ENCODE peak calls at places on chromosomes 1 and 21, in six cellular contexts. A, Y, Z, W, N and V are unnamed samples.

GRCh38 chr1:169595764-169596711 is 9.8 kb upstream of the F5 start:
- DNase-seq in A (peak; percentile 22), Y (peak; percentile 18), Z (peak; percentile 66), W (no peak), N (no peak), V (peak; percentile 71)

GRCh38 chr1:9025474-9025873 is 749 bp downstream of the SLC2A7 start:
- DNase-seq in A (no peak), Y (no peak), Z (no peak), W (no peak), N (no peak), V (no peak)

GRCh38 chr21:17798796-17799195 is 20.4 kb downstream of the C21orf91 start:
- DNase-seq in A (peak; percentile 52), Y (no peak), Z (no peak), W (no peak), N (no peak), V (no peak)

GRCh38 chr21:33403128-33403785 is at the start of gene IFNGR2:
- DNase-seq in A (no peak), Y (peak; percentile 43), Z (no peak), W (peak; percentile 43), N (peak; percentile 85), V (peak; percentile 40)

GRCh38 chr1:236705771-236706565 is 19.7 kb downstream of the ACTN2 start:
- DNase-seq in A (no peak), Y (no peak), Z (no peak), W (no peak), N (no peak), V (no peak)

GRCh38 chr1:76330993-76331603 is 256.6 kb downstream of the ST6GALNAC3 start:
- DNase-seq in A (peak; percentile 78), Y (peak; percentile 63), Z (peak; percentile 68), W (peak; percentile 17), N (no peak), V (peak; percentile 90)

GRCh38 chr1:165633624-165634023 is 2.6 kb downstream of the MGST3 start:
- DNase-seq in A (peak; percentile 39), Y (no peak), Z (peak; percentile 51), W (no peak), N (no peak), V (no peak)

GRCh38 chr1:165644064-165644735 is 13.2 kb downstream of the MGST3 start:
- DNase-seq in A (no peak), Y (no peak), Z (peak; percentile 73), W (no peak), N (no peak), V (no peak)

GRCh38 chr1:22283596-22283995 is 140.7 kb upstream of the WNT4 start:
- DNase-seq in A (no peak), Y (no peak), Z (no peak), W (no peak), N (no peak), V (no peak)

GRCh38 chr1:194102607-194103006 is 916.2 kb upstream of the B3GALT2 start:
- DNase-seq in A (no peak), Y (peak; percentile 42), Z (no peak), W (no peak), N (no peak), V (peak; percentile 30)

GRCh38 chr1:11422701-11423100 is 56.3 kb upstream of the DISP3 start:
- DNase-seq in A (no peak), Y (no peak), Z (no peak), W (no peak), N (no peak), V (no peak)

GRCh38 chr1:8238141-8239038 is 79.5 kb upstream of the SLC45A1 start:
- DNase-seq in A (peak; percentile 90), Y (no peak), Z (peak; percentile 71), W (no peak), N (no peak), V (peak; percentile 94)

GRCh38 chr1:117235863-117236465 is 25.2 kb upstream of the VTCN1 start:
- DNase-seq in A (no peak), Y (no peak), Z (no peak), W (no peak), N (no peak), V (no peak)

GRCh38 chr1:229192031-229192430 is 78.9 kb upstream of the RAB4A start:
- DNase-seq in A (peak; percentile 45), Y (no peak), Z (peak; percentile 93), W (no peak), N (no peak), V (peak; percentile 62)

GRCh38 chr21:45588861-45589491 is 46.7 kb upstream of the SLC19A1 start:
- DNase-seq in A (no peak), Y (peak; percentile 4), Z (no peak), W (no peak), N (no peak), V (no peak)

GRCh38 chr1:235947989-235948388 is 81.3 kb upstream of the LYST start:
- DNase-seq in A (peak; percentile 30), Y (no peak), Z (no peak), W (no peak), N (no peak), V (no peak)

GRCh38 chr1:119582801-119583200 is 65.3 kb downstream of the ZNF697 start:
- DNase-seq in A (peak; percentile 72), Y (peak; percentile 70), Z (peak; percentile 67), W (peak; percentile 51), N (no peak), V (peak; percentile 80)

GRCh38 chr21:31514598-31514997 is 144.9 kb upstream of the SOD1 start:
- DNase-seq in A (no peak), Y (peak; percentile 74), Z (no peak), W (peak; percentile 75), N (no peak), V (peak; percentile 57)

GRCh38 chr1:70204578-70204977 is 801 bp downstream of the LRRC40 start:
- DNase-seq in A (peak; percentile 4), Y (no peak), Z (no peak), W (no peak), N (no peak), V (peak; percentile 15)

GRCh38 chr1:235858784-235859183 is 7.9 kb downstream of the LYST start:
- DNase-seq in A (no peak), Y (no peak), Z (no peak), W (no peak), N (no peak), V (no peak)

DNA sequence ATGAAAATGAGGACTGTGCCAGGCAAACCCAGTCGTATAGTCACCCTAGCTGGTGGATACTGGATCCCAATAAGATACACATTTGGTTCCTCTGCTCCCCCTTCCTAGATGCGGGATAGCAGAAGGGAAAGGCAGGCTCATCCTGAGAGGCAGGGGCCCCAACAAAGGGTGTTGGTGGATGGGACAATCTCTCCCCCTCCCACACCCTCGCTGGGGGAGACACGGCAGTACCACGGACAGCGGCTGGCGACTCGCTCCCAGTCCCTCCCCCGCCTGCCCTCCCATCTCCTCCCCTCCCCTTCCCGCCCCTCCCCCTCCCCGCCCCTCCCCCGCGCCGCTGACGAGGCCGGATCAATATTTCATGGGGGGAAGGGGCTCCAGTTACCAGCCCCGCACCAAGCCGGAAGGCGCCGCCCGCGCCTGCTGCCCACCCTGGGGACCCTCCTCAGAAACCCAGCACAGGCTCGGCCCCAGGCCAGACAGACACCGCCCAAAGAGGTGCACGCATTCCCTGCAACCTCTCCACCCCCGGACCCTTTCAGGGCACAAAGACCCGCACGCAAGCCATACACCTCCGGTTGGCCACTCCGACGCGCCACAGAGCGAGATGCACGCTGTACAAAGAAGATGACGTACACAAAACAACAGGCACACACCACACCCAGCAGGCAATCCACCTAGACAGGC is 11.5 kb downstream of the RIMS3 start:
- DNase-seq in A (no peak), Y (peak; percentile 54), Z (no peak), W (no peak), N (no peak), V (no peak)
- H3K4me3 ChIP-seq in A (no peak overlapping the region), Y (no peak overlapping the region), Z (no peak overlapping the region), W (peak overlapping the region; percentile 34), N (no peak overlapping the region), V (no peak overlapping the region)

DNA sequence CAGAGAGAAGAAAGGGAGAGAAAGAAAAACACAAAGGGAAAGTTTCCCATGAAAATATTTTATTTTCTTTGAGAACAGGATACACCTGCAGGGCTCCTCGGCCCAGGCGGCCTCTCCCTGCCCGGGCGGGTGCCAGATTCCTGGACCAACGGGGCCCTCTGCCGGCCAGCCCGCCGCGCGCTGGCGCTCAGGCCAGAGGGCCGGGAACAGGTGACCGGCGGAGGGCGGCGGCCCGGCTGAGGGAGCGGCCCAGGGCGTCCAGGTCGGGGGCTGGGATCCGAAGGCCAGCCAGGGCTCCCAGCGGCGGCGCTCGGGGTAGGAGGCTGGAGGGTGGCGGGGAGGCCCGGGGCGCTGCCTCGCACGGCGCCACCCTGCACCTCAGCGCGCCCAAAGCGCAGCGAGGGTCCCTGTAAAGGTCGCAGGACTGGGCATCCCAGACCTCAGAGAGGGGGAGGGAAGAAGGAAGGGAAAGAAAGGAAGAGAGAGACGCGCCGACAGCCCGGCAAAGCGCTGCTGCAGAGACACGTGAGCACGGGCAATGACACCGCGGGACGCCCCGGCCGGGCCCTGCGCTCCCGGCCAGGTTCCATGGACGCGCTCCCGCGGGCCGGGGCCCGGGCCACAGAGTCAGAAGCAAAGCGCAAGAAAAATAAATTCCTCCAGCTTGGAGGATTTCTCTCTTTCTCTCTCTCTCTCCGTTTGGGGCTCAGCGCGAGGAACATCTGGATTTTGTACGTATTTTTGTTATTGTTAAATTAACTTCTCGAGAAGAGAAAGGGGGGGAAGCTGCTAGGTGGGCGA is 908 bp downstream of the WNT9A start:
- DNase-seq in A (peak; percentile 61), Y (peak; percentile 78), Z (no peak), W (peak; percentile 79), N (peak; percentile 91), V (peak; percentile 70)
- TF ChIP-seq CTCF in A (peak; percentile 64), Y (peak; percentile 81), Z (peak; percentile 74), W (peak; percentile 63), N (peak; percentile 73), V (peak; percentile 63)

GRCh38 chr1:218462591-218462990 is 117.5 kb downstream of the TGFB2 start:
- DNase-seq in A (peak; percentile 26), Y (no peak), Z (no peak), W (no peak), N (no peak), V (no peak)

GRCh38 chr1:218463194-218464156 is 118.3 kb downstream of the TGFB2 start:
- DNase-seq in A (peak; percentile 81), Y (peak; percentile 47), Z (peak; percentile 72), W (no peak), N (no peak), V (peak; percentile 88)

GRCh38 chr1:218461351-218461750 is 116.2 kb downstream of the TGFB2 start:
- DNase-seq in A (no peak), Y (no peak), Z (no peak), W (no peak), N (no peak), V (no peak)

GRCh38 chr1:218460367-218460766 is 115.2 kb downstream of the TGFB2 start:
- DNase-seq in A (peak; percentile 74), Y (peak; percentile 38), Z (no peak), W (no peak), N (no peak), V (peak; percentile 90)

GRCh38 chr1:218462116-218462515 is 117.0 kb downstream of the TGFB2 start:
- DNase-seq in A (no peak), Y (no peak), Z (no peak), W (no peak), N (no peak), V (no peak)
- H3K4me3 ChIP-seq in A (no peak overlapping the region), Y (no peak overlapping the region), Z (no peak overlapping the region), W (no peak overlapping the region), N (no peak overlapping the region), V (no peak overlapping the region)

DNA sequence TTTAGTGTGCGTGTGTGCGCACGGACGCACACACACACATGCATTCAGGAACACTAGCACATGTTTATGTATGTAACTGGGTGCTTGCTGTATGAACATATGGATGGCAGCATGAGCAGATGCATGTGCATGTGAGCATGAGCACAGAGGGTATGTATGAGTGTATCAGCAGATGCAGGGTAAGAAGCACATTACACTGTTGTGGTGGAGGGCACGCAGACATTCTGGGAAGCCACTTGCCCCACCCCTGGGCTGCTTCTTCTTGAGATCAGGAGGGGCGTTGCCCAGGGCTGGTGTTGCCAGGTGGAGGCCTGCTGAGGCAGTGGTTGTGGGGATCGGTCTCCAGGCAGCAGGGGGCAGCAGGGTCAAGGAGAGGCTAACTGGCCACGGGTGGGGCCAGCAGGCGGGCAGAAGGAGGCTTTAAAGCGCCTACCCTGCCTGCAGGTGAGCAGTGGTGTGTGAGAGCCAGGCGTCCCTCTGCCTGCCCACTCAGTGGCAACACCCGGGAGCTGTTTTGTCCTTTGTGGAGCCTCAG is 3.9 kb upstream of the P3R3URF start:
- DNase-seq in A (no peak), Y (no peak), Z (peak; percentile 79), W (no peak), N (peak; percentile 79), V (no peak)
- TF ChIP-seq CTCF in A (no peak), Y (no peak), Z (peak; percentile 61), W (no peak), N (peak; percentile 20), V (no peak)